ENCODE peak calls at places on chromosomes 16 and 17, in six cellular contexts. D is GM06990; X is HL-60; K is activated T-helper 9 cell treated with anti-CD3 and anti-CD28 coated beads, Interleukin-2, amount 50 U/mL, for 16 hours; W is 8988T; J is NCI-H1417 treated with DMSO at 0.1 percent for 48 hours. T is an unnamed sample.

GRCh38 chr16:85649411-85649977 is 36.4 kb downstream of the GSE1 start:
- DNase-seq in D (no peak), X (no peak), K (no peak), W (no peak), J (peak), T (no peak)

GRCh38 chr17:81417049-81417878 is 22.0 kb downstream of the BAHCC1 start:
- DNase-seq in D (no peak), X (no peak), K (no peak), W (no peak), J (no peak), T (no peak)

GRCh38 chr17:75315541-75316243 is 26.5 kb upstream of the SLC25A19 start:
- DNase-seq in D (peak), X (no peak), K (no peak), W (no peak), J (no peak), T (peak)

GRCh38 chr17:40363480-40363838 is 1.1 kb downstream of the GJD3 start:
- DNase-seq in D (no peak), X (peak), K (no peak), W (peak), J (no peak), T (no peak)

GRCh38 chr16:18958621-18959578 is 24.8 kb upstream of the TMC7 start:
- DNase-seq in D (no peak), X (no peak), K (no peak), W (no peak), J (no peak), T (no peak)

GRCh38 chr17:42288985-42289862 is 926 bp downstream of the STAT5A start:
- DNase-seq in D (peak), X (no peak), K (peak), W (no peak), J (no peak), T (peak)

GRCh38 chr17:21304091-21304490 is 19.6 kb downstream of the MAP2K3 start:
- DNase-seq in D (no peak), X (no peak), K (no peak), W (no peak), J (no peak), T (peak)

GRCh38 chr17:72099919-72100318 is 20.9 kb upstream of the SOX9 start:
- DNase-seq in D (no peak), X (no peak), K (no peak), W (no peak), J (no peak), T (no peak)

GRCh38 chr17:32323784-32324590 is 18.0 kb downstream of the C17orf75 start:
- DNase-seq in D (peak), X (no peak), K (no peak), W (no peak), J (no peak), T (peak)